ENCODE peak calls at places on chromosome 21, in four cellular contexts. P is uterus, T is ovary, W is HepG2. K is an unnamed sample.

GRCh38 chr21:31974454-31974985 is 101.7 kb downstream of the HUNK start:
- DNase-seq in W (no peak), T (no peak), P (no peak), K (peak)

GRCh38 chr21:39645331-39645730 is 32.6 kb downstream of the B3GALT5 start:
- DNase-seq in P (no peak), T (no peak), W (no peak), K (no peak)

GRCh38 chr21:40178726-40179125 is 311.5 kb downstream of the PCP4 start:
- DNase-seq in P (no peak), T (no peak), W (no peak), K (no peak)

GRCh38 chr21:29265690-29266479 is 32.8 kb upstream of the BACH1 start:
- DNase-seq in P (no peak), W (no peak), T (no peak), K (no peak)

GRCh38 chr21:19864456-19864855 is 1133.8 kb upstream of the NCAM2 start:
- DNase-seq in W (no peak), P (no peak), T (no peak), K (no peak)

GRCh38 chr21:38712076-38712475 is 93.7 kb upstream of the ETS2 start:
- DNase-seq in P (peak), T (no peak), W (peak), K (no peak)

GRCh38 chr21:40272037-40272436 is 404.8 kb downstream of the PCP4 start:
- DNase-seq in W (no peak), P (no peak), T (no peak), K (no peak)

GRCh38 chr21:16258834-16259611 is 529.2 kb downstream of the USP25 start:
- DNase-seq in W (no peak), P (no peak), T (no peak), K (no peak)

GRCh38 chr21:22223385-22223784 is 1225.2 kb downstream of the NCAM2 start:
- DNase-seq in T (no peak), P (no peak), W (no peak), K (no peak)

GRCh38 chr21:18244721-18245486 is at the start of gene CHODL:
- DNase-seq in T (no peak), P (no peak), W (no peak), K (no peak)

GRCh38 chr21:29231781-29232548 is 66.8 kb upstream of the BACH1 start:
- DNase-seq in P (no peak), T (no peak), W (no peak), K (no peak)

GRCh38 chr21:29546071-29546470 is 247.3 kb downstream of the BACH1 start:
- DNase-seq in P (no peak), W (no peak), T (no peak), K (no peak)

GRCh38 chr21:39681845-39682244 is 63.1 kb upstream of the IGSF5 start:
- DNase-seq in P (no peak), T (no peak), W (no peak), K (no peak)

GRCh38 chr21:23093259-23093658 is 2095.1 kb downstream of the NCAM2 start:
- DNase-seq in W (no peak), P (no peak), T (no peak), K (no peak)

GRCh38 chr21:36478941-36479340 is 981 bp downstream of the CLDN14 start:
- DNase-seq in W (no peak), T (no peak), P (no peak), K (no peak)

GRCh38 chr21:39675595-39675994 is 62.9 kb downstream of the B3GALT5 start:
- DNase-seq in W (no peak), P (no peak), T (no peak), K (peak)

GRCh38 chr21:17506936-17507335 is 5.9 kb upstream of the CXADR start:
- DNase-seq in W (no peak), P (no peak), T (no peak), K (no peak)

GRCh38 chr21:28687571-28687970 is 305.1 kb downstream of the LTN1 start:
- DNase-seq in P (no peak), T (no peak), W (no peak), K (no peak)

GRCh38 chr21:36747114-36747814 is 48.3 kb downstream of the SIM2 start:
- DNase-seq in W (no peak), P (no peak), T (no peak), K (no peak)

GRCh38 chr21:45950740-45951515 is 30.6 kb upstream of the COL6A1 start:
- DNase-seq in T (peak), P (peak), W (no peak), K (no peak)

DNA sequence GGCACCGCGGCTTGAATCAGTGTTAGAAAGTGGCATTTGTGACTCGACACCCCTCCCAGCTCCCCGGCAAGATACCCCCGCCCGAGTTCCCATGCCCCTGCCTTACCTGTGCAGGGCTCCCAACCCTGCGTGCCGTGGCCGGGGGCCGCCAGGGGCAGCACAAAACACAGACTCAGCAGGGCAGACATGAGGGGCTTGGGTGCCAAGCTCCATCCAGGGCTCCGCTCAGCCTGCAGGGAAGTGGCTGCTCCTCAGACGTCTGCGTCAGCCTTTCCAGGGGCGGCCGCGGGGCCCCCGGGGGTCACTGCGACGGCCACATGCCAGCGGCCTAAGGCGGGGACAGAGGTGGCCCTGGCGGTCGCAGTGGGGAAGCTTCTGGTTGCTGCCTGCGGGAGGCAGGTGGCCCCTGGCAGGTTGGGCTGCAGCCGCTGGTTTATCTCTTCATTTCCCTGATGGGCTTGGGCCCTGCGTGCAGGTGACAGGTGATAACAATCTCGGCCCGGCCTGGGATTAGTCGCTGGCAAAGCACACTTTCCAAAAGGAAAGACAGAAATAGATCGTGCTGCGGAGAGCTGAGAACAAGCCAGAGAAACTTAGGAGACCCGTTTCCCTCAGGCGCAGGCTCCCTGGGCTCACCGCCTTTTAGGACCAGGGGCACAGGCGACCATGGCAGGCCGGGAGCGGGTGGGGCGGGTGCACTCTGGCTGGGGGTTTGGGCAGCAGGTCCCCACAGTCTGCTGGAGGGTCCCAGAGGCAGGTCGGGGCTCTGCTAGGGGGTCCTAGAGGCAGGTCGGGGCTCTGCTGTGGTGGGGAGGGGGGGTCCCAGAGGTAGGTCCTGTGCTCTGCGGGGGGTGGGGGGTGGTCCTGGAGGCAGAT is at the start of gene TSPEAR:
- DNase-seq in W (no peak), P (peak), T (no peak), K (no peak)
- TF ChIP-seq POLR2A in W (no peak), P (no peak), T (no peak), K (no peak)

GRCh38 chr21:41581592-41582228 is 73.8 kb upstream of the TMPRSS2 start:
- DNase-seq in T (no peak), P (no peak), W (no peak), K (no peak)

GRCh38 chr21:41582866-41583265 is 74.9 kb upstream of the TMPRSS2 start:
- DNase-seq in T (no peak), P (no peak), W (no peak), K (no peak)

GRCh38 chr21:41579692-41580091 is 71.7 kb upstream of the TMPRSS2 start:
- DNase-seq in P (no peak), T (no peak), W (no peak), K (peak)

GRCh38 chr21:41582298-41582840 is 74.4 kb upstream of the TMPRSS2 start:
- DNase-seq in W (no peak), P (no peak), T (no peak), K (no peak)

DNA sequence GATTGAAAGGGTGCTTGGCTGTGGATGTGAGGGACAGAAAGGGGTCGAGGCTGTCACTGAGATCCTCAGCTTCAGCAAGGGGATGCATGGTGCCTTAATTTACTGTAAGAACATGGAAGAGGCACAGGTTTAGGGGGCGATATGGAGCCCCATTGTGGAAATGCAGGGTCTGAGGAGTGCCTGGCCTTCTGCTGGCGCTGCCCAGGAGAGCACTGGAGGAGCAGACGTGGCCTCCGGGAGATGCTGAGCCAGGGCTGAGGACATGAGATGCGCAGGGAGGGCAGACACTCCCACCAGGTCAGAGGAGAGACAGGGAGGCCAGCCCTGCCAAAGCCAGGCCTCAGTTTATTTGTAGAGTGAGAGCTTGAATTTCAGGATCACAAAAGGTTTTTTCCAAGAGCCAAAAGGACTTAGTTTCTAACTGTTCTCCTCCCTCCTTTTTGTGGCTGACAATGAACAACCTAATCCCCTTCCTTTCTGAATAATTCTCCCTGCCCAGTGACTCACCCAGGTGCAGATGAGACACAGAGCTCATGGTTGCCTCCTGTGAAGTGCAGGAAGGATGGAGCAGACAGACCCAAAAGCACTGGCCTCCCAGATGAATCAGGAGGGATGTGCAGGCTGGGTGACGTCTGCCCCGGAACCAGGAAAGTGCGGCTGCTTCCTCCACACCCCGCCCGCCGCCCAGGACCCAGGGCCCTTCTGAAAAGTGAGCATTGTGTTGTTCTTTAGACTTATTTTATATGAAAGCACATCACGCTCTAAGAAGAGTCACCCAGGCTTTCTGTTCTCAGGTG is 73.0 kb upstream of the TMPRSS2 start:
- DNase-seq in T (no peak), P (no peak), W (no peak), K (peak)
- H3K4me3 ChIP-seq in T (no peak), P (no peak), W (no peak), K (no peak)

DNA sequence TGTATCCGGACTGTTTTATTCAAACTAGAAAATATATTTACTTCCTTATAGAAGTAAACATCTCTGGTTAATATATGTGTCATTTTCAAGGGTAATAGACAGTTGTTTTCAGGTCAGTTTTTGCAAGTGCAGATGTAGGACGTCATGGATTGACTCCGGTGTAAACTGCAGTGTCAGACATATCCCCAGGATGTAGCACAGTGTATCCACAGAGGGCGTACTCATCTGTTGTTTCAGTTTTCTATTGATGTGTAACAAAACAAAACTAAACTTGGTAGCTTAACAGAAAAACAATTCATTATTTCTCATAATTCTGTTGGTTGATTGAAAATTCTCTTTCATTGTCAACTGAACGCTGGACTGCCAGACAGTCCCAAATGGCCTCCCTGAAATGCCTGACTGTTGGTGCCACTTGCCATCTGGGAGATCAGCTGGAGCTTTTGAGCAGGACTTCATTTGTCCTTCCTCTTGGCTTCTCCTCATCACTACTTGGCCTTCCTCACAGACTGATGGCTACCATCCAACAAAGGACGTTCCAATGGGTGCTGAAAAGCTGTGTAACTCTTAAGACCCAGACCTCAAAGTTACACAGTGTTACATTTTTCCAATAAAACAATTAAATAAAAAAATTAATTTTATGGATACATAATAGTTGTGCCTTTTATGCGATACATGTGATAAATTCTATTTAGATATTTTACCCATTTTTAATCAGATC is 181.6 kb downstream of the NCAM2 start:
- DNase-seq in P (no peak), W (no peak), T (no peak), K (peak)
- TF ChIP-seq CTCF in P (no peak), W (no peak), T (no peak), K (no peak)

GRCh38 chr21:43864313-43864805 is 664 bp upstream of the AGPAT3 start:
- DNase-seq in W (no peak), T (peak), P (no peak), K (no peak)
- TF ChIP-seq POLR2A in W (peak), T (no peak), P (peak), K (no peak)

DNA sequence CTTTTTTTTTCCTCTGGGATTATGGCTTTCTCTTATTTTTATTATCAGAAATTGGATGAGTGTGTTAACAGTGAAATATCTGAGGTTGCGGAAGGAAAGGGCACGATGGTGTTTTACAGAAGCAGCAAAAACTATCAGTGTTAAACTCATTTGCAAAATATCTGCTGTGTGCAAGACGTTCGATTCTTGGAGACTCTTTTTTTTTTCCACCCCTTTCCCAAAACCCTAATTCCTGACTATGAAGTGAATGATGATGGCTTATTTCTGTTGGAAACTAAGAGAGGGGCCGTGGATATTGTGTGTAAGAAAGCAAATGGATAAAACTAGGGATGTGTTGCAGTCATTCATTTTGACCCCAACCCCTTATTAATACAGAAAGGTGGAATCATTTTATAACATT is 677 bp downstream of the NCAM2 start:
- DNase-seq in W (no peak), P (no peak), T (no peak), K (no peak)
- H3K4me3 ChIP-seq in W (peak), P (peak), T (peak), K (peak)

DNA sequence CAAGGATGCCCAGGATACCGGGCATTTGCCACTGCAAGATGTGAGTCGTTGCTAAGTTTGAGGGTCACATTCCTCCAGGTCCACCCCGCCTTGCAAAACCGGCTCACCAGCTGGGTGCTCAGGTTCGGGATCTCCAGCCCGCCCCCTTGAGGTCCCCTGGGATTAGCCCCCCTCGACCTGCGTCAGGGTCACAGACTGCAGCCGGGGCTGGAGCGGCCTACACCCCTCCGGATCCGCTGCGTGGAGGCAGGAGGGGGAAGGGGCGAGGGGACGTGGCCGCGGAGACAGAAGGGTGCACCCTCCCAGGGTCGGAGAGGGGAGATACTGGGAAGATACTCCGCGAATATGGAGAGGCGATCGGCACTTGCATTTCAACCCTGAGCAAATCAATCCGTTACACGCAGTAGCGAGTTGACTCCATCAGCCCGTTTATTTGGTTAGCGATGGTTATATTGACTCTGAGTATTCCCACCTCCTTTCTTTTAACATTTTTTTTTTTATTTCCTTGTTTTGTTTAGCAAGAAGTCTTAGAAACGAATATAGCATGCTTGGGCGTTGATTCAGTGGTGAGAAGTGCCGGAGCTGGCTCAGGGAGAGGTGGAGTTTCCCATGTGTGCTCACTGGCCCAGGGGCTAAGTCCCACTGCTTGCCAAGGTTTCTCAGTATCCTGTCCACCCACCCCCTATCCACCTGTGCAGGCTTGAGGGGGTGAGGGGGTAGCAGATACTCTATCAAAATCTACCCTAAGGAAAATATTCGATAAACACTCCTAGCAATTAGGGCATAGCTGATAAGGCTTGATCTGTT is 983 bp downstream of the IFNAR2 start:
- DNase-seq in P (peak), W (peak), T (no peak), K (peak)
- TF ChIP-seq CTCF in P (no peak), W (peak), T (no peak), K (no peak)

DNA sequence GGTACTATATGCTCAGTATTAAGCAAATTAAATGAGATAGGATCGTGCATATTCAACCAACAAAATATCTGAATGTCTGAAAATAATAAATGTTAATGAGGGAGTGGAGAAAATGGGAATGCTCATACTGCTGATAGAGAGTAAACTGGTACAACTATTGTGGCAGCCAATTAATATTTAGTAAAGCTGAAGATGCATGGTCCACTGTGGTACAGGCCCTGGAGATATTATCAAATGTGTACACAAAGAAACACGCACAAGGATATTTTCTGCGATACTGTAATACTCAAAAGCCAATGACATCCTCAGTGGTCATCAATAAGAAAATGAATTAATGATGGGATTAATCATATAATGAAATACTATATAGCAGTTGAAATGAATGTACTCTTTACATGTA is 25.1 kb downstream of the MRPL39 start:
- DNase-seq in T (no peak), P (no peak), W (no peak), K (no peak)
- TF ChIP-seq POLR2A in T (no peak), P (no peak), W (no peak), K (no peak)

DNA sequence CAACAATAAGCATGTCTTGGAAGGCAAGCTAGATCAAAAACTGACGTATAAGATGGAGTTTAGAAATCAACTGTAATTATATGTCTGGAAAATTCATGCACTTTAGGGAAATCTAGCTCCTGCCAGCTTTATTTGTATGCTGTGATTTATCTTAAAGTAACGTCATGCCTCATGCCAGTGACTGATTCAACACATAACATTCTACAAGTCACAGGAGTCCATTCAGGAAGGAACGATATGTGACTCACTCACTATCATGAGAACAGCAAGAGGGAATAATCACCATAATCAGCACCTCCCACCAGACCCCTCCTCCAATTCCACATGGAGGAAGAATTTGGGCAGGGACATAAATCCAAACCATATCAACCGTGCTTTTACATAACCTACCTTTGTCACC is 682.4 kb upstream of the ADAMTS5 start:
- DNase-seq in W (no peak), T (no peak), P (no peak), K (no peak)
- H3K4me3 ChIP-seq in W (no peak), T (no peak), P (no peak), K (no peak)